ENCODE peak calls at places on chromosome 17, in five cellular contexts. F is AG08395; Y is lower lobe of right lung; C is esophagus squamous epithelium; T is activated naive CD8-positive, alpha-beta T cell treated with anti-CD3 and anti-CD28 coated beads for 36 hours. X is an unnamed sample.

GRCh38 chr17:78659546-78659945 is 82.3 kb upstream of the DNAH17 start:
- DNase-seq in F (no peak), Y (peak; percentile 32), C (no peak), T (no peak), X (no peak)

GRCh38 chr17:34413443-34414076 is 50.5 kb upstream of the CCL1 start:
- DNase-seq in F (no peak), Y (no peak), C (no peak), T (no peak), X (no peak)

GRCh38 chr17:66395961-66396360 is 93.5 kb downstream of the PRKCA start:
- DNase-seq in F (no peak), Y (no peak), C (no peak), T (no peak), X (no peak)

GRCh38 chr17:63537991-63538692 is 12.1 kb upstream of the DCAF7 start:
- DNase-seq in F (no peak), Y (peak; percentile 41), C (no peak), T (peak; percentile 39), X (no peak)

GRCh38 chr17:42832934-42833770 is at the start of gene PSME3:
- DNase-seq in F (peak; percentile 92), Y (peak; percentile 95), C (peak; percentile 41), T (peak; percentile 90), X (no peak)

GRCh38 chr17:42253601-42254000 is 22.6 kb downstream of the STAT5B start:
- DNase-seq in F (no peak), Y (no peak), C (no peak), T (no peak), X (no peak)

GRCh38 chr17:70031341-70031740 is 43.7 kb upstream of the KCNJ16 start:
- DNase-seq in F (no peak), Y (no peak), C (no peak), T (no peak), X (no peak)

GRCh38 chr17:12965988-12966387 is 51.8 kb downstream of the ELAC2 start:
- DNase-seq in F (no peak), Y (no peak), C (no peak), T (no peak), X (no peak)

GRCh38 chr17:47789611-47790520 is 31.7 kb downstream of the OSBPL7 start:
- DNase-seq in F (peak; percentile 76), Y (peak; percentile 58), C (no peak), T (peak; percentile 68), X (no peak)

GRCh38 chr17:13393841-13394710 is 207.7 kb downstream of the HS3ST3A1 start:
- DNase-seq in F (peak; percentile 86), Y (no peak), C (no peak), T (no peak), X (no peak)

GRCh38 chr17:50363217-50364060 is 9.5 kb downstream of the MRPL27 start:
- DNase-seq in F (peak; percentile 48), Y (no peak), C (no peak), T (no peak), X (no peak)

GRCh38 chr17:63696381-63696961 is 3.5 kb downstream of the LIMD2 start:
- DNase-seq in F (peak; percentile 52), Y (no peak), C (no peak), T (peak; percentile 49), X (no peak)

GRCh38 chr17:7889166-7889584 is 586 bp downstream of the CHD3 start:
- DNase-seq in F (peak; percentile 96), Y (peak; percentile 97), C (peak; percentile 39), T (peak; percentile 47), X (no peak)

GRCh38 chr17:44069974-44070454 is 521 bp upstream of the G6PC3 start:
- DNase-seq in F (peak; percentile 20), Y (no peak), C (no peak), T (no peak), X (no peak)

X was measured in SIG-M5.